ENCODE peak calls at places on chromosomes 1 and 21, in six cellular contexts. J is mesenchymal stem cell, B is IMR-90, R is H9, Y is H1, D is neuronal stem cell. K is an unnamed sample.

GRCh38 chr1:54516249-54516920 is 31.6 kb upstream of the ACOT11 start:
- DNase-seq in D (no peak), R (no peak), B (peak), Y (no peak), J (no peak), K (no peak)

GRCh38 chr1:21391497-21391896 is 48.4 kb upstream of the NBPF3 start:
- DNase-seq in J (no peak), R (no peak), B (no peak), D (no peak), Y (no peak), K (no peak)

GRCh38 chr1:223714849-223715709 is 2.7 kb downstream of the CAPN2 start:
- DNase-seq in Y (no peak), B (peak), R (no peak), J (peak), D (no peak), K (peak)

GRCh38 chr1:172941456-172941855 is 109.3 kb downstream of the TNFSF18 start:
- DNase-seq in B (no peak), R (no peak), Y (no peak), D (no peak), J (no peak), K (no peak)

GRCh38 chr1:180415985-180416633 is 86.3 kb downstream of the ACBD6 start:
- DNase-seq in B (peak), Y (no peak), J (peak), R (no peak), D (peak), K (no peak)

GRCh38 chr1:53582211-53583020 is 123.2 kb downstream of the DMRTB1 start:
- DNase-seq in Y (no peak), R (no peak), D (no peak), B (no peak), J (no peak), K (no peak)

GRCh38 chr1:223716302-223716862 is 4.0 kb downstream of the CAPN2 start:
- DNase-seq in J (no peak), R (no peak), Y (no peak), B (no peak), D (no peak), K (no peak)

GRCh38 chr1:100736324-100736723 is 16.8 kb downstream of the VCAM1 start:
- DNase-seq in B (peak), D (no peak), Y (no peak), R (no peak), J (peak), K (no peak)

GRCh38 chr1:230863449-230863848 is 4.9 kb downstream of the C1orf198 start:
- DNase-seq in Y (no peak), D (no peak), J (no peak), R (no peak), B (no peak), K (peak)

GRCh38 chr1:17572264-17572985 is 32.9 kb downstream of the ARHGEF10L start:
- DNase-seq in R (peak), B (no peak), Y (no peak), D (no peak), J (no peak), K (no peak)

GRCh38 chr1:237431448-237431847 is 389.5 kb downstream of the RYR2 start:
- DNase-seq in B (no peak), Y (no peak), J (no peak), R (no peak), D (no peak), K (no peak)
- H4K91ac ChIP-seq in B (no peak), Y (no peak), J (no peak), R (no peak), D (no peak), K (no peak)

DNA sequence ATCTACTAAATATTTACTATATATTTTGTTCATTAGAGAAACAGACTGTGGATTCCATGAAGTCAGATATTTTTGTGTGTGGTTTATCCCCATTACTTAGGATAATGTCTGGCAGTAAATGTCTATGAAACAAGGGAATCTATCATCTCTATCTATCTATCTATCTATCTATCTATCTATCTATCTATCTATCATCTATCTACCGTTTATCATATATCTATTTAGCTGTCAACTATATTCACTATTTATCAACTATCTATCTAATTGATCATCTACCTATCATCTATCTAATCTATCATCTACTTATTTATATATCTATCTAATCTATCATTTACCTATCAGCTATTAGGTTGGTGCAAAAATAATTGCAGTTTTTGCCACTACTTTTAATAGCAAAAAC is 255.7 kb downstream of the GRIK1 start:
- DNase-seq in Y (no peak), J (no peak), R (no peak), D (no peak), B (no peak), K (no peak)
- H4K91ac ChIP-seq in Y (no peak), J (no peak), R (no peak), D (no peak), B (no peak), K (no peak)

GRCh38 chr1:33468011-33468410 is 4.4 kb upstream of the ZSCAN20 start:
- DNase-seq in Y (no peak), D (no peak), J (no peak), B (no peak), R (no peak), K (no peak)

GRCh38 chr1:33470495-33471012 is 1.9 kb upstream of the ZSCAN20 start:
- DNase-seq in J (peak), B (peak), Y (peak), R (peak), D (peak), K (peak)

GRCh38 chr1:33468559-33468958 is 3.9 kb upstream of the ZSCAN20 start:
- DNase-seq in B (peak), Y (no peak), J (no peak), D (no peak), R (no peak), K (no peak)

GRCh38 chr1:33471416-33471815 is 1.0 kb upstream of the ZSCAN20 start:
- DNase-seq in R (no peak), J (no peak), Y (no peak), D (no peak), B (no peak), K (peak)

DNA sequence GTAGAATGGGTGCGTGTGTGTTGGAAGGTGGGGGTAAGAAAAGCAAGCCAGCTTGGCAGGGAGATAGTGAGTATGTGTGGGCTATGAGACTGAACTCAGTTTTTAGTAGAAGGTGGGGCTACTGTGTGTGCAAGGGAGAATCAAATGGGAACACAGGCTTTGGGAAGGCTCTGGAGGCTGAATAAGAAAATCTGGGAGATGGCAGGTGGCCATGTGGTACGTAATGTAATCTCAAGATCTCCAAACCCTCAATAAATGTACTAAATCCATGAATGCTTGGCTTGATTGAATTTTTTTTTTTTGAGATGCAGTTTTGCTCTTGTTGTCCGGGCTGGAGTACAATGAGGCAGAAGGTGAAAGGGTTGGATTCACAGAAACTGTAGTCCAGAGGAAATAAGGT is 3.5 kb upstream of the ZSCAN20 start:
- DNase-seq in J (no peak), Y (no peak), B (no peak), D (no peak), R (no peak), K (no peak)
- H4K91ac ChIP-seq in J (no peak), Y (no peak), B (no peak), D (no peak), R (no peak), K (no peak)

GRCh38 chr1:209367031-209367813 is 216.3 kb upstream of the CAMK1G start:
- DNase-seq in R (no peak), J (no peak), B (peak), Y (no peak), D (no peak), K (peak)

GRCh38 chr1:209368864-209369598 is 214.5 kb upstream of the CAMK1G start:
- DNase-seq in D (no peak), B (peak), R (no peak), Y (no peak), J (no peak), K (no peak)

GRCh38 chr1:209364716-209365115 is 218.8 kb upstream of the CAMK1G start:
- DNase-seq in D (no peak), B (no peak), Y (no peak), R (no peak), J (no peak), K (peak)

DNA sequence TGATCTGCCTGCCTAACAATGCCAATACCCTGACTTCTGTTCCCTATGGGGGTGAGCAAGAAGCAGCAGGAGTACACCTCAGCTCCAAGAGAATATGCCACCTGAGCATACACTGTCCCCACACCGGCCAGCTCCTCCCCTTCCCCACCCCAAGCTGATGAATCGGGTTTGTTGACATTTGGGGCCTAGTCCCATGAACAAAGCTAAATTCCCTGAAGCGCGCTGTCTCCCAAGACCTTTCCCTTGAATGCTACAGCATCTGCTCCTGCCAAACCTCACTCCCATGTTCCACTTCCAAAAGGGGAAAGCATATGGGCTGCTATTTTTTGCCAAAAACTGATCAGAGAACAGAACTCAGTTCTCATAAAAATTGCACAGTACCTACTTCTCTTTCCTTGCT is 220.4 kb upstream of the CAMK1G start:
- DNase-seq in R (peak), D (no peak), B (no peak), J (no peak), Y (no peak), K (no peak)
- H4K91ac ChIP-seq in R (no peak), D (no peak), B (no peak), J (no peak), Y (no peak), K (peak)

GRCh38 chr1:44511363-44511762 is 106.3 kb downstream of the RNF220 start:
- DNase-seq in Y (no peak), D (no peak), B (no peak), R (no peak), J (no peak), K (no peak)

GRCh38 chr1:44512313-44512885 is 107.3 kb downstream of the RNF220 start:
- DNase-seq in B (no peak), R (no peak), D (no peak), J (no peak), Y (no peak), K (no peak)

GRCh38 chr1:44513111-44513510 is 108.1 kb downstream of the RNF220 start:
- DNase-seq in Y (no peak), D (no peak), R (no peak), B (no peak), J (no peak), K (no peak)

GRCh38 chr1:44514673-44515072 is 109.6 kb downstream of the RNF220 start:
- DNase-seq in Y (no peak), D (no peak), B (no peak), J (no peak), R (no peak), K (no peak)

DNA sequence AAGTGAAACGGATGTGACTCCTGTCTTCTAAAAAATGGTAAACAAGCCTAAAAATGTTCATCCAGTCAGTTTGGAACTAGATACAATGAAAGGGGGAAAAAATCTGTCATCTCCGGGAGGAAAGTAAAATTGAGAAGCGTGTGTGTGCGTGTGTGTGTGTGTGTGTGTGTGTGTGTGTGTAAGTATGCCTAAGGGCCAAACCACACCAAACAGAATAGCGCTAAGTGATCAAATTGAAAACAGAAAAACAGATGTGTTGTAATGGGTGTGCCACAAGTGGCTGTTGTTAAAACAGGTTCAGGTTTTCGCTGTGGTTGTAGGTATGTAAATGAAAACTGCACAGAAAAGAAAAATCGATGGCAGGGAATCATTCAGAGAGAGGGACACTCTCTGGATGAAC is 106.7 kb downstream of the RNF220 start:
- DNase-seq in D (no peak), J (no peak), Y (no peak), B (no peak), R (no peak), K (no peak)
- H4K91ac ChIP-seq in D (no peak), J (no peak), Y (no peak), B (no peak), R (no peak), K (no peak)

GRCh38 chr1:160143695-160144094 is 7.7 kb upstream of the ATP1A4 start:
- DNase-seq in J (no peak), D (no peak), B (no peak), R (no peak), Y (no peak), K (no peak)
- H4K91ac ChIP-seq in J (no peak), D (no peak), B (no peak), R (no peak), Y (no peak), K (no peak)

GRCh38 chr1:164748253-164748899 is 189.4 kb downstream of the PBX1 start:
- DNase-seq in D (peak), Y (no peak), B (peak), R (no peak), J (peak), K (peak)
- H4K91ac ChIP-seq in D (no peak), Y (no peak), B (peak), R (no peak), J (no peak), K (no peak)